ENCODE peak calls at places on chromosomes 13 and 19, in eight cellular contexts. C, I, G, S, H, Q, X and Z are unnamed samples.

GRCh38 chr19:38932425-38933179 is 1.9 kb downstream of the MRPS12 start:
- DNase-seq in C (peak; percentile 55), I (peak; percentile 6), G (no peak), S (peak; percentile 26), H (no peak), Q (no peak), X (no peak), Z (no peak)

GRCh38 chr13:59047546-59047945 is 1116.2 kb downstream of the DIAPH3 start:
- DNase-seq in C (no peak), I (no peak), G (no peak), S (no peak), H (no peak), Q (no peak), X (no peak), Z (no peak)

GRCh38 chr19:14400913-14401312 is 18.2 kb downstream of the DDX39A start:
- DNase-seq in C (peak; percentile 80), I (no peak), G (no peak), S (no peak), H (no peak), Q (no peak), X (no peak), Z (no peak)

GRCh38 chr19:3224346-3225325 is at the start of gene CELF5:
- DNase-seq in C (peak; percentile 73), I (peak; percentile 30), G (no peak), S (no peak), H (no peak), Q (no peak), X (peak; percentile 24), Z (peak; percentile 73)

GRCh38 chr19:19554074-19555023 is 16.3 kb downstream of the CILP2 start:
- DNase-seq in C (peak; percentile 61), I (peak; percentile 55), G (peak; percentile 49), S (no peak), H (no peak), Q (peak; percentile 90), X (peak; percentile 57), Z (peak; percentile 76)

GRCh38 chr13:78398743-78399410 is 204.5 kb downstream of the POU4F1 start:
- DNase-seq in C (no peak), I (no peak), G (no peak), S (no peak), H (no peak), Q (no peak), X (no peak), Z (no peak)

GRCh38 chr13:35672611-35673010 is 196.1 kb upstream of the MAB21L1 start:
- DNase-seq in C (no peak), I (no peak), G (no peak), S (no peak), H (no peak), Q (no peak), X (no peak), Z (no peak)

GRCh38 chr13:73075546-73075945 is 16.7 kb downstream of the KLF5 start:
- DNase-seq in C (no peak), I (no peak), G (no peak), S (no peak), H (no peak), Q (no peak), X (no peak), Z (no peak)

GRCh38 chr13:83065136-83065535 is 817.1 kb downstream of the SLITRK1 start:
- DNase-seq in C (no peak), I (no peak), G (peak; percentile 75), S (no peak), H (peak; percentile 84), Q (no peak), X (no peak), Z (no peak)

GRCh38 chr13:106132216-106132615 is 403.2 kb downstream of the EFNB2 start:
- DNase-seq in C (no peak), I (no peak), G (no peak), S (no peak), H (no peak), Q (no peak), X (no peak), Z (no peak)
- H3K4me3 ChIP-seq in C (no peak overlapping the region), I (no peak overlapping the region), G (no peak overlapping the region), S (no peak overlapping the region), H (no peak overlapping the region), Q (no peak overlapping the region), X (no peak overlapping the region), Z (no peak overlapping the region)

GRCh38 chr13:30804474-30804873 is 69.1 kb downstream of the ALOX5AP start:
- DNase-seq in C (no peak), I (no peak), G (no peak), S (no peak), H (no peak), Q (no peak), X (no peak), Z (no peak)
- TF ChIP-seq CTCF in C (no peak), I (peak; percentile 33), G (no peak), S (peak; percentile 47), H (no peak), Q (no peak), X (no peak), Z (no peak)

GRCh38 chr13:27952931-27953670 is 16.0 kb downstream of the CDX2 start:
- DNase-seq in C (no peak), I (no peak), G (no peak), S (no peak), H (no peak), Q (no peak), X (no peak), Z (no peak)
- H3K4me3 ChIP-seq in C (peak overlapping the region; percentile 46), I (peak overlapping the region; percentile 74), G (peak overlapping the region; percentile 50), S (peak overlapping the region; percentile 58), H (peak overlapping the region; percentile 34), Q (no peak overlapping the region), X (no peak overlapping the region), Z (peak overlapping the region; percentile 43)

DNA sequence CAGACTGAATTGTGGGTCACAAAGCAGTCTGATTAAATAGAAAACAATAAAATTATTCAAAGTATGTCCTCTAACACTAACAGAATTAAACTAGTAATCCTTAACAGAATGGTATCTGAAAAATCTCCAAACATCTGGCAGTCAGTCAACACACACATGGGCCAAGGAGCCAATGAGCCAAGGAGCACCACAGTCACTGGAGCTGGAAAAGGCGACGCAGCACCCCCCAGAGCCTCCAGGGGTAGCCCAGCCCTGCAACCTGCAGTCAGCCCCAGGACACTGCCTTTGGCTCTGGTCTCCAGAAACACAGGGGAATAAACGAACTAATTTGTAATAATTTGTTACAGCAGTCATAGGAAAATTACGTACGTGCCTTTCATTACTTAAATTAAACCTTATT is 12.3 kb downstream of the TUBGCP3 start:
- DNase-seq in C (no peak), I (no peak), G (no peak), S (no peak), H (no peak), Q (no peak), X (no peak), Z (no peak)
- TF ChIP-seq CTCF in C (no peak), I (no peak), G (no peak), S (no peak), H (no peak), Q (no peak), X (no peak), Z (no peak)